ENCODE peak calls at places on chromosomes 11 and 22, in seven cellular contexts. F is K562, V is T47D, X is SK-N-SH, J is HepG2, C is H1, O is HCT116. I is an unnamed sample.

GRCh38 chr11:44711113-44711512 is 15.6 kb upstream of the TSPAN18 start:
- DNase-seq in F (no peak), V (no peak), X (peak; percentile 87), J (no peak), C (peak; percentile 53), O (no peak), I (no peak)

GRCh38 chr11:75813622-75814039 is 1.4 kb upstream of the UVRAG start:
- DNase-seq in F (no peak), V (peak; percentile 52), X (no peak), J (peak; percentile 72), C (no peak), O (no peak), I (no peak)

GRCh38 chr11:134843735-134844134 is 431.7 kb upstream of the B3GAT1 start:
- DNase-seq in F (no peak), V (no peak), X (no peak), J (no peak), C (peak; percentile 24), O (no peak), I (no peak)

GRCh38 chr11:77189588-77190210 is 61.7 kb downstream of the MYO7A start:
- DNase-seq in F (no peak), V (no peak), X (no peak), J (no peak), C (no peak), O (no peak), I (no peak)

GRCh38 chr11:34358258-34358665 is 452 bp upstream of the ABTB2 start:
- DNase-seq in F (peak; percentile 76), V (peak; percentile 95), X (no peak), J (peak; percentile 75), C (no peak), O (peak; percentile 65), I (no peak)

GRCh38 chr11:111574373-111575230 is 27.6 kb upstream of the SIK2 start:
- DNase-seq in F (no peak), V (no peak), X (no peak), J (no peak), C (no peak), O (no peak), I (no peak)

GRCh38 chr22:28188480-28188879 is 269.4 kb upstream of the PITPNB start:
- DNase-seq in F (no peak), V (no peak), X (no peak), J (no peak), C (peak; percentile 53), O (no peak), I (no peak)

GRCh38 chr11:47433991-47434786 is 8.0 kb upstream of the PSMC3 start:
- DNase-seq in F (no peak), V (no peak), X (no peak), J (no peak), C (no peak), O (no peak), I (no peak)

GRCh38 chr11:46760429-46761128 is 41.6 kb downstream of the F2 start:
- DNase-seq in F (no peak), V (no peak), X (no peak), J (no peak), C (no peak), O (no peak), I (no peak)

GRCh38 chr22:26259510-26259909 is 90.2 kb downstream of the SEZ6L start:
- DNase-seq in F (no peak), V (peak; percentile 68), X (no peak), J (peak; percentile 30), C (peak; percentile 73), O (peak; percentile 0), I (no peak)

GRCh38 chr11:705646-706438 is at the start of gene EPS8L2:
- DNase-seq in F (peak; percentile 91), V (peak; percentile 89), X (peak; percentile 45), J (no peak), C (peak; percentile 73), O (no peak), I (no peak)

GRCh38 chr11:45925550-45925949 is 3.1 kb downstream of the LARGE2 start:
- DNase-seq in F (no peak), V (no peak), X (no peak), J (no peak), C (no peak), O (no peak), I (no peak)

GRCh38 chr11:121494355-121495099 is 41.8 kb upstream of the SORL1-AS1 start:
- DNase-seq in F (no peak), V (no peak), X (no peak), J (no peak), C (no peak), O (no peak), I (peak; percentile 69)

GRCh38 chr11:43825217-43825816 is 55.3 kb upstream of the ALKBH3 start:
- DNase-seq in F (peak; percentile 17), V (peak; percentile 52), X (peak; percentile 46), J (peak; percentile 8), C (no peak), O (peak; percentile 31), I (no peak)

GRCh38 chr11:57786436-57786835 is 24.8 kb downstream of the CTNND1 start:
- DNase-seq in F (no peak), V (peak; percentile 70), X (no peak), J (no peak), C (no peak), O (no peak), I (no peak)

GRCh38 chr11:2088284-2088683 is 50.9 kb downstream of the IGF2 start:
- DNase-seq in F (no peak), V (no peak), X (no peak), J (no peak), C (no peak), O (no peak), I (no peak)

GRCh38 chr11:109221190-109221589 is 200.8 kb upstream of the C11orf87 start:
- DNase-seq in F (no peak), V (no peak), X (no peak), J (no peak), C (no peak), O (no peak), I (no peak)

GRCh38 chr11:114296190-114296978 is at the start of gene NNMT:
- DNase-seq in F (peak; percentile 30), V (no peak), X (no peak), J (no peak), C (no peak), O (no peak), I (no peak)

GRCh38 chr22:29030016-29030617 is 31.5 kb downstream of the C22orf31 start:
- DNase-seq in F (no peak), V (no peak), X (no peak), J (peak; percentile 72), C (no peak), O (peak; percentile 50), I (no peak)

DNA sequence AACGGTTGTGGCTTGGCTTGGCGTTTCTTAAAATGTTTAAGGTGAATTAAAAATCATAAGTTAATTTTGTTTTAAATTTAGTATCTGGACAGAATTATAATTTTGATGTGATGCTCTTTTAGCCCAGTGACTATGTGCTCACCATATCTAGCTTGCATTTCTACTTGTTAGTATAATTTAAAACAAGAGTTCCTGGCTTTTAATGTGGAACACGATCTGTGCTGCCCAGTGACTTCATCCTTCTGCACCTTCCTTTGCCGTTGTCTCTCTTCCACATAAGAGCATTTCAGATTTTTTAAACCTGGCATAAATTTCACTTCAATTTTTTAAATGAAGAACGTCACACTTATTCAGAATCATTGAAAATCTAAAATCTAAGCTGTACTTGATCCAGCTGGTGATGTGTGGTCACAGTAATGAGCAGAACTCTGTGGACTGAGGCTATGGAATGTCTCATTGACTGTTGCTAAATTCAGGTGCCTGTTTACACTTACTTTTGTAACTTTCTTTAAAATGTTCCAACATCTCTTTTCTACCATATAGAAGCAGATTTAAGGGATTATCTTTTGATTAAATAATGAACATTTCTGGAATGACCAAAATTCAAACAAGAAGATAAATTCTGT is 75.4 kb upstream of the ADSL start:
- DNase-seq in F (no peak), V (no peak), X (no peak), J (no peak), C (no peak), O (no peak), I (no peak)
- TF ChIP-seq JUND in F (no peak), V (no peak), X (no peak), J (no peak), C (no peak), O (no peak), I (no peak)

DNA sequence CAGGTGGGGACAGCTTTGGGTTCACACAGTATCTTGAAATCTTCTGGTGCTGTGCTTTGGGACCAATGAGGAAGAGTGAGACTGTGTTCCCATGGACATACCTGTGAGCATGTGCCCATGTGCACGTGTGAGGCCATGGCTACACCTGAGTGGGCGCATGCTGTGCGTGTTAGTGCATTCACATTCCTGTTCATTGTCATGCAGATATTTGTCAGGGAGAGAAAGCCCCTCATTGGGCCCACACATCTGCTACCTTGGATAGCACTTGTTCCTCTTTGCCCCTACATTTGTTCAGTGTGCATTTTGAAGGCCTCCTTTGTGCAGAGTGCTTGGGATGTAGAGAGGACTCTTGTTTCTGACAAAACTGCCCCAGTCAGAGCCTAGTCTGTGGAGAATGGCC is 154.3 kb upstream of the E2F8 start:
- DNase-seq in F (no peak), V (no peak), X (no peak), J (no peak), C (no peak), O (no peak), I (no peak)
- TF ChIP-seq JUND in F (no peak), V (no peak), X (no peak), J (no peak), C (no peak), O (no peak), I (no peak)

DNA sequence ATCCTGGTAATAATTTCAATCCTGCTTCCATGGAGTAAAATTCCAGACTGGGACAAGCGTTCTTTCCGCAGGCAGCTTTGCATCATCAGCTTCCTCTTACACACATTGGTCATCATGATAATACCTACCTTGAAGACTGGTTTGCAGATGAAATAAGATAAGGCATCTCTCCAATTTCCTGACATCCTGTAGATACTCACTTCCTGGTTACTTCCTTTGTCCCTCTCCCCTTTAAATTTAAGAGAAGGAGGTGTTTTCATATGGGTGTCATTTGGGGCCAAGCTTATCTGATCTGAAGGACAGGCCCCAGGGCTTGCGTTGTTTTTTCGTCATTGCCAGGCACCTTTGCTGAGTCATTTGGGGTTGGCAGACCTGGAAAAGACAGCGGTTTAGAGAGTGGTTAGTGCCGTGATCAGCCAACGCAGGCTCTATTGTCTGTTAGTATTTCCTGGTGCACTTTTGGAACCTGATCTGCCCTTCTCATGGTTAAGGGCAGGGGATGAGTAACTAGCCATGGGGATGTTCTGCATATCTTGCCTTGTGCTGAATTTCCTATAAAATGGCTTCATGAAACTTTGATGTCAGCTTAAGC is 24.1 kb downstream of the GRAMD1B start:
- DNase-seq in F (no peak), V (peak; percentile 60), X (no peak), J (no peak), C (no peak), O (peak; percentile 88), I (no peak)
- TF ChIP-seq JUND in F (no peak), V (no peak), X (peak; percentile 79), J (no peak), C (no peak), O (peak; percentile 80), I (no peak)

DNA sequence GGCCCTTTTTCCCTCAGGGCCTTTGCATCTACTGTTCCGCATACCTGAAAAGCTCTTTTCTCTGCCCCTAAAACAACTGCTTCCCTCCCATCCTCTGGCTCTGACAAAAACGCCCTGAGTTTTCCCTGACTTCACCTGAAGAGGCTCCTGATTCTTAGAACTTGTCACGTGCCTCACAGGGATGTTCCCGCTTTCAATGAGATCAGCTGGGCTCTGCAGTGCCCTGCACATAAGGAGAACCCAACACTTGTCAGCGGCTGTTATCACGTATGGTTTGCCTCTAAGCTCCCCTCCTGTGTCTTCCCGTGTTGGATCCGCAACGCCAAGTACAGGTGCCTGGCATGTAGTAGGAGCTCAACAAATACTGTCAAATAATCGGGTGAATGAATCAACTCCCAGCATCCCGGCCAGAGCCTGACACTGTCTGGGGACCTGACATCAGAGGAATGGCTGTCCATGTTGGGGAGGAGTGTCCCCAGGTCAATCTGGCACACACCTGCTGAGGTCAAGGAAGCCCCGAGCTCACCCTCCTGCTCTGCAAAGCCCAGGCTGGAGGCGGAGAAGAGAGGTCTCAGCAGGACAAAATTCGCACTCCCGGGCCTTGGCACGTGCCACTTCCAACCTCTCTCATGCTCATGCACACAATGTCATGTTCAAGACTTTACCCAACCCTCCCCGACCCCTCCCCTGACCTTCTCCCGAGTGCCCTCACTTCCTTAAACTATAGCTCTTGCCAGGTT is 4.2 kb upstream of the GRK2 start:
- DNase-seq in F (no peak), V (peak; percentile 65), X (no peak), J (no peak), C (no peak), O (no peak), I (no peak)
- TF ChIP-seq JUND in F (no peak), V (no peak), X (no peak), J (no peak), C (no peak), O (no peak), I (no peak)